ENCODE peak calls at places on chromosomes 6 and 20, in six cellular contexts. One of them, this sample, is unnamed.
A peak's percentile ranks its signal among the peaks of the same experiment; 100 is the strongest.

GRCh38 chr6:13417954-13418353 is 69.4 kb downstream of the GFOD1 start:
- DNase-seq in nephron progenitor cell: no peak
- DNase-seq in omental fat pad: no peak
- DNase-seq in PC-3: no peak
- DNase-seq in HCT116: no peak
- DNase-seq in neural crest cell: no peak
- DNase-seq in this sample: no peak

GRCh38 chr6:56435326-56435725 is 187.9 kb upstream of the COL21A1 start:
- DNase-seq in omental fat pad: no peak
- DNase-seq in HCT116: no peak
- DNase-seq in neural crest cell: no peak
- DNase-seq in PC-3: peak; percentile 23
- DNase-seq in nephron progenitor cell: no peak
- DNase-seq in this sample: no peak

GRCh38 chr6:55882731-55883595 is 7.6 kb upstream of the BMP5 start:
- DNase-seq in omental fat pad: no peak
- DNase-seq in nephron progenitor cell: no peak
- DNase-seq in neural crest cell: no peak
- DNase-seq in PC-3: peak; percentile 95
- DNase-seq in HCT116: no peak
- DNase-seq in this sample: no peak

GRCh38 chr20:59564171-59564570 is 40.2 kb upstream of the PHACTR3 start:
- DNase-seq in PC-3: no peak
- DNase-seq in neural crest cell: no peak
- DNase-seq in omental fat pad: no peak
- DNase-seq in HCT116: no peak
- DNase-seq in nephron progenitor cell: no peak
- DNase-seq in this sample: peak; percentile 9

GRCh38 chr6:125584468-125584939 is 164.9 kb upstream of the HEY2 start:
- DNase-seq in omental fat pad: no peak
- DNase-seq in PC-3: peak; percentile 69
- DNase-seq in nephron progenitor cell: peak; percentile 35
- DNase-seq in neural crest cell: peak; percentile 29
- DNase-seq in HCT116: no peak
- DNase-seq in this sample: no peak

GRCh38 chr6:122007366-122007765 is 392.1 kb upstream of the HSF2 start:
- DNase-seq in omental fat pad: no peak
- DNase-seq in HCT116: no peak
- DNase-seq in nephron progenitor cell: no peak
- DNase-seq in PC-3: no peak
- DNase-seq in neural crest cell: no peak
- DNase-seq in this sample: no peak

GRCh38 chr20:61230166-61230565 is 21.9 kb upstream of the CDH4 start:
- DNase-seq in nephron progenitor cell: no peak
- DNase-seq in PC-3: no peak
- DNase-seq in omental fat pad: no peak
- DNase-seq in neural crest cell: no peak
- DNase-seq in HCT116: no peak
- DNase-seq in this sample: no peak

GRCh38 chr20:37564388-37565133 is 36.9 kb upstream of the BLCAP start:
- DNase-seq in nephron progenitor cell: peak; percentile 83
- DNase-seq in neural crest cell: peak; percentile 83
- DNase-seq in HCT116: no peak
- DNase-seq in PC-3: peak; percentile 70
- DNase-seq in omental fat pad: peak; percentile 35
- DNase-seq in this sample: peak; percentile 83

GRCh38 chr20:34189572-34190163 is 51.6 kb upstream of the ASIP start:
- DNase-seq in nephron progenitor cell: no peak
- DNase-seq in omental fat pad: no peak
- DNase-seq in HCT116: no peak
- DNase-seq in neural crest cell: no peak
- DNase-seq in PC-3: no peak
- DNase-seq in this sample: no peak

GRCh38 chr6:17907467-17908229 is 79.8 kb downstream of the KIF13A start:
- DNase-seq in HCT116: peak; percentile 48
- DNase-seq in nephron progenitor cell: no peak
- DNase-seq in PC-3: peak; percentile 97
- DNase-seq in omental fat pad: peak; percentile 79
- DNase-seq in neural crest cell: no peak
- DNase-seq in this sample: no peak

GRCh38 chr6:43966374-43966658 is 160.9 kb downstream of the MRPL14 start:
- DNase-seq in nephron progenitor cell: no peak
- DNase-seq in neural crest cell: no peak
- DNase-seq in omental fat pad: no peak
- DNase-seq in PC-3: no peak
- DNase-seq in HCT116: no peak
- DNase-seq in this sample: no peak

GRCh38 chr20:38659613-38659880 is 57.9 kb downstream of the ARHGAP40 start:
- DNase-seq in HCT116: no peak
- DNase-seq in nephron progenitor cell: no peak
- DNase-seq in PC-3: no peak
- DNase-seq in neural crest cell: no peak
- DNase-seq in omental fat pad: no peak
- DNase-seq in this sample: no peak

GRCh38 chr20:38663660-38664059 is 60.6 kb upstream of the SLC32A1 start:
- DNase-seq in omental fat pad: no peak
- DNase-seq in HCT116: no peak
- DNase-seq in PC-3: no peak
- DNase-seq in neural crest cell: no peak
- DNase-seq in nephron progenitor cell: no peak
- DNase-seq in this sample: no peak

GRCh38 chr20:38660429-38660828 is 58.8 kb downstream of the ARHGAP40 start:
- DNase-seq in nephron progenitor cell: no peak
- DNase-seq in HCT116: no peak
- DNase-seq in neural crest cell: no peak
- DNase-seq in PC-3: no peak
- DNase-seq in omental fat pad: no peak
- DNase-seq in this sample: no peak

GRCh38 chr20:38657390-38657789 is 55.8 kb downstream of the ARHGAP40 start:
- DNase-seq in nephron progenitor cell: no peak
- DNase-seq in HCT116: no peak
- DNase-seq in neural crest cell: no peak
- DNase-seq in PC-3: no peak
- DNase-seq in omental fat pad: no peak
- DNase-seq in this sample: no peak

DNA sequence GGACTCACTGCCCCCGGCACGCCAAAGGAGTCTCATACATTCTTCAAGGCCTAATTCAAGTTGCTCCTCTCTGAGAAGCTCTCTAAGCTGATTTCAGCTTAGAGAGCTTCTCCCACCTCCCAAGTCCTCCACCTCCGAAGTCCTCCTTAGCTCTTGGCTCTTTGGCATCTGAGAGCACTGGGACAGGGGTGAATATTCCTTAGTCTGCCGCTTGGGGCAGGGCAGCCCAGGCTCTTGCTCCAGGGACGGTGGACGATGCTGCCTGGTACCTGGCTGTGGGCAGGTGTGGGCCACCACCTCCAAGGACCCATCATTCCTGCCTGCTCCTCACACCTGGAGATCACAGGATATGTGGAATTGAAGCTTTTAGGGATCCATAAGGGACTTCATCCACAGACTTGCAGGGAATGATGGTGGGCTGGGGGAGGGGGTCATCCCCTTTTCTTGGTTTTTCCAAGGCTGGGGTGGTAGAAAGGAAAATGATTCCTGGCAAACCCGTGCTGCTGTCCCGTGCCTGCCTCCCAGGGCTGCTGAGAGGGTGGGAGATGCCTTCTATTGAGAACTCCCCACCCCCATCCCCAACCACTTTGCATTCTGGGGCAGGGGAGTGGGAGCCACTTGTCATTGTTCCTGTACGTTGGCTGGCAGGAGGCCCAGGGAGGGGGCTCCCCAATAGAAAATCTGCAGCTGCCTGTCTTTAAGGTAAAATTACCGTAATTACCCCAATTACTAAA is 57.4 kb downstream of the ARHGAP40 start:
- DNase-seq in omental fat pad: no peak
- DNase-seq in PC-3: peak; percentile 58
- DNase-seq in nephron progenitor cell: peak; percentile 49
- DNase-seq in HCT116: peak; percentile 43
- DNase-seq in neural crest cell: peak; percentile 20
- DNase-seq in this sample: peak; percentile 63
- TF ChIP-seq CTCF in omental fat pad: no peak
- TF ChIP-seq CTCF in PC-3: peak; percentile 77
- TF ChIP-seq CTCF in nephron progenitor cell: peak; percentile 70
- TF ChIP-seq CTCF in HCT116: peak; percentile 85
- TF ChIP-seq CTCF in neural crest cell: peak; percentile 68
- TF ChIP-seq CTCF in this sample: peak; percentile 56

GRCh38 chr20:2088904-2089303 is 12.7 kb upstream of the STK35 start:
- DNase-seq in neural crest cell: no peak
- DNase-seq in nephron progenitor cell: no peak
- DNase-seq in omental fat pad: no peak
- DNase-seq in PC-3: no peak
- DNase-seq in HCT116: no peak
- DNase-seq in this sample: no peak

GRCh38 chr20:2093883-2094282 is 7.7 kb upstream of the STK35 start:
- DNase-seq in HCT116: no peak
- DNase-seq in omental fat pad: no peak
- DNase-seq in PC-3: no peak
- DNase-seq in nephron progenitor cell: no peak
- DNase-seq in neural crest cell: no peak
- DNase-seq in this sample: no peak

GRCh38 chr20:2089447-2089846 is 12.2 kb upstream of the STK35 start:
- DNase-seq in HCT116: no peak
- DNase-seq in PC-3: no peak
- DNase-seq in omental fat pad: no peak
- DNase-seq in neural crest cell: no peak
- DNase-seq in nephron progenitor cell: no peak
- DNase-seq in this sample: no peak

GRCh38 chr20:2093200-2093781 is 8.3 kb upstream of the STK35 start:
- DNase-seq in omental fat pad: no peak
- DNase-seq in PC-3: peak; percentile 60
- DNase-seq in nephron progenitor cell: peak; percentile 23
- DNase-seq in neural crest cell: no peak
- DNase-seq in HCT116: peak; percentile 46
- DNase-seq in this sample: peak; percentile 27
- TF ChIP-seq CTCF in omental fat pad: no peak
- TF ChIP-seq CTCF in PC-3: peak; percentile 95
- TF ChIP-seq CTCF in nephron progenitor cell: peak; percentile 50
- TF ChIP-seq CTCF in neural crest cell: peak; percentile 64
- TF ChIP-seq CTCF in HCT116: peak; percentile 94
- TF ChIP-seq CTCF in this sample: peak; percentile 68

GRCh38 chr6:136792066-136792944 is at the start of gene MAP3K5:
- DNase-seq in nephron progenitor cell: peak; percentile 79
- DNase-seq in PC-3: peak; percentile 81
- DNase-seq in neural crest cell: peak; percentile 44
- DNase-seq in HCT116: peak; percentile 77
- DNase-seq in omental fat pad: peak; percentile 57
- DNase-seq in this sample: peak; percentile 74
- TF ChIP-seq CTCF in nephron progenitor cell: no peak
- TF ChIP-seq CTCF in PC-3: no peak
- TF ChIP-seq CTCF in neural crest cell: no peak
- TF ChIP-seq CTCF in HCT116: peak; percentile 62
- TF ChIP-seq CTCF in omental fat pad: peak; percentile 36
- TF ChIP-seq CTCF in this sample: peak; percentile 86

DNA sequence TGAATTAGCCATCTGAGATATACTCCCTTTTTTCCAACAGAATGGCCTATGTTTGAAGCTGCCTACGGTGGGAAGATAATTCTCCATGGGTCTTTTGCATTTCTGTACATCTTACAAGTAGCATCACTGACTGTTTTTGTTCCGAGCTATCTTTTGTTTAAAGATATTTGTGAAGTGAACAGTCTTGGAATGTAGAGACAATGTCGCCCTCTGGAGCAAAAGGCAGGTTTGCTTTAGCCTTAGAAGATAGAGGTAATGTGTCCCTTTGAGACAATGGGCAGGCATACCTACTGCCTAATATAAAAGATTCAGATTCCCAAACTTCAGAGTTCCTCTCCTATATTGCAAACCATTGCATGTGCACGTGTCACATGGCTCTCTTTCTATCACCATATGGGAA is 347.8 kb upstream of the CNR1 start:
- DNase-seq in omental fat pad: no peak
- DNase-seq in HCT116: no peak
- DNase-seq in neural crest cell: no peak
- DNase-seq in nephron progenitor cell: no peak
- DNase-seq in PC-3: no peak
- DNase-seq in this sample: no peak
- TF ChIP-seq CTCF in omental fat pad: no peak
- TF ChIP-seq CTCF in HCT116: no peak
- TF ChIP-seq CTCF in neural crest cell: no peak
- TF ChIP-seq CTCF in nephron progenitor cell: no peak
- TF ChIP-seq CTCF in PC-3: no peak
- TF ChIP-seq CTCF in this sample: no peak

DNA sequence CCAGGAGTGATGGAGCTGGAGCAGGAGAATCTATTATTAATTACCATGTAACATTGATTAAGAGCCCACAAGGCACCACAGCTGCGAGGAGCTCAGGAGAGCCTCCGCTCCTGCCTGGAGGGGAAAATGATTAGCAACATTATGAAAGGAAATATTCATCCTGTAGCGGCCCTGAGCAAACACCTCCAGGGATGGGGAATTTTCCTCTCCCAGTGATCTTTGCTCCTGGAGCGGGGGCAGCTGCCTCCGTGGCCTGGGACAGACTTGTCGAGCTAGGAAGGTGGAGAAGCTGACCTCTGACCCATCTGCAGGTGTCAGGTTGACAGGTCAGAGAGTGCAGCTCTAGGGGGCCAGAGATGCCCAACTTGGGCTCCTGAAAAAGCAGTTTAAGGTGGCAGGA is 40.1 kb upstream of the SIRPA start:
- DNase-seq in omental fat pad: no peak
- DNase-seq in nephron progenitor cell: no peak
- DNase-seq in PC-3: no peak
- DNase-seq in neural crest cell: no peak
- DNase-seq in HCT116: no peak
- DNase-seq in this sample: no peak
- TF ChIP-seq CTCF in omental fat pad: no peak
- TF ChIP-seq CTCF in nephron progenitor cell: no peak
- TF ChIP-seq CTCF in PC-3: no peak
- TF ChIP-seq CTCF in neural crest cell: no peak
- TF ChIP-seq CTCF in HCT116: no peak
- TF ChIP-seq CTCF in this sample: no peak

DNA sequence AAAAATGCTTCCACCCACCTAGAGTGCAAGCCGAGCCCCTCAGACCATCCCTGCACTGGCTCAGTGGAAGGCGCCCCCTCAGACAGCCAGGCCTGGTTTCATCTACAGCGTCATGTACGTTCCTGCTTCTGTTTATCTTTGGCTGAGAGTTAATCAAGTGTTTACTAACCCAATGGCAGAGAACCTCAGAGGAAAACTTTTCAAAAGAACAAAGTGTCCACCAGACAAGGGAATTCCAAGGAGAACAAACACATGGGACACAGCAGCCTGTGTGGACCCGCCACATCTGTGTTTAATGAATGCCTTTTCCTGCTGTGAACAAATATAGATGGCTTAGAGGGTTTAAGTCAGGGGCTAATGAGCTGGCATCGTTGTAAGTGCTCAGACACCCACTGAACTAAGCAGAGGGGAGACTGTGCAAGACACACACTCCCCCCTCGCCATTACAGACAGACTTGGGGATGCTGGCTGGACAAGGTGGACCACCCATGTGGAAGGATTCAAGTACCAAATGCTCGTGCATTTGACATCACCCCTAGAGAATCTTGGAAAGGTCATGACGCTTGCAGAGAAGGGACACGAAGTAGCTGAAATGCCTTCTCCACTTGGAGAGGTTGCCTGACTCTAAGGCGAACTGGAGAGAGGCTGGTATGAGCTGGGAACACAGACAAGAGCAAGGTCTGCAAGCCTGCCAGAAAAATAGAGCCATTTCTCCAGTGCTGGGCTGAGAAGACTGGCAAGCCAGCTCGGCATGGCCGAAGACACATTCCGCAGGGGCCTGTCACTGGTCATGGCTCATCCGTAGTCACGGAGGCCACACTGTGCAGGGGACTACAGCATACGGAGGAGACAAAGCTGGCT is 53.5 kb upstream of the NXT1 start:
- DNase-seq in omental fat pad: no peak
- DNase-seq in HCT116: no peak
- DNase-seq in PC-3: no peak
- DNase-seq in neural crest cell: no peak
- DNase-seq in nephron progenitor cell: no peak
- DNase-seq in this sample: no peak
- TF ChIP-seq CTCF in omental fat pad: no peak
- TF ChIP-seq CTCF in HCT116: no peak
- TF ChIP-seq CTCF in PC-3: no peak
- TF ChIP-seq CTCF in neural crest cell: no peak
- TF ChIP-seq CTCF in nephron progenitor cell: no peak
- TF ChIP-seq CTCF in this sample: no peak

This sample was measured in GM10248.